ENCODE peak calls at places on chromosomes 12 and 14, in nine cellular contexts. One of them, this sample, is unnamed.

GRCh38 chr12:79858518-79858917 is 76.4 kb downstream of the PPP1R12A start:
- DNase-seq in stimulated activated effector memory CD8-positive, alpha-beta T cell treated with anti-CD3 and anti-CD28 coated beads, Interleukin-12 subunit alpha, Interleukin-12 subunit beta, amount 100 ng/mL, for 72 hours: no peak
- DNase-seq in HS-5: peak
- DNase-seq in A549: no peak
- DNase-seq in activated CD4-positive, alpha-beta memory T cell treated with anti-CD3 and anti-CD28 coated beads, Interleukin-2, amount 10 ng/mL, durations not matched to agents 7 days and 5 days: no peak
- DNase-seq in NCI-H82: no peak
- DNase-seq in stimulated activated CD8-positive, alpha-beta memory T cell treated with anti-CD3 and anti-CD28 coated beads, Interleukin-15, amount 100 ng/mL, for 1 hour: no peak
- DNase-seq in SW480: no peak
- DNase-seq in NCI-H187: no peak
- DNase-seq in this sample: peak

GRCh38 chr14:25381498-25381897 is 331.6 kb upstream of the STXBP6 start:
- DNase-seq in stimulated activated effector memory CD8-positive, alpha-beta T cell treated with anti-CD3 and anti-CD28 coated beads, Interleukin-12 subunit alpha, Interleukin-12 subunit beta, amount 100 ng/mL, for 72 hours: no peak
- DNase-seq in HS-5: no peak
- DNase-seq in A549: peak
- DNase-seq in activated CD4-positive, alpha-beta memory T cell treated with anti-CD3 and anti-CD28 coated beads, Interleukin-2, amount 10 ng/mL, durations not matched to agents 7 days and 5 days: no peak
- DNase-seq in NCI-H82: peak
- DNase-seq in stimulated activated CD8-positive, alpha-beta memory T cell treated with anti-CD3 and anti-CD28 coated beads, Interleukin-15, amount 100 ng/mL, for 1 hour: no peak
- DNase-seq in SW480: peak
- DNase-seq in NCI-H187: no peak
- DNase-seq in this sample: no peak

GRCh38 chr12:65656156-65656885 is 168.0 kb upstream of the HMGA2 start:
- DNase-seq in stimulated activated effector memory CD8-positive, alpha-beta T cell treated with anti-CD3 and anti-CD28 coated beads, Interleukin-12 subunit alpha, Interleukin-12 subunit beta, amount 100 ng/mL, for 72 hours: no peak
- DNase-seq in HS-5: no peak
- DNase-seq in A549: no peak
- DNase-seq in activated CD4-positive, alpha-beta memory T cell treated with anti-CD3 and anti-CD28 coated beads, Interleukin-2, amount 10 ng/mL, durations not matched to agents 7 days and 5 days: no peak
- DNase-seq in NCI-H82: no peak
- DNase-seq in stimulated activated CD8-positive, alpha-beta memory T cell treated with anti-CD3 and anti-CD28 coated beads, Interleukin-15, amount 100 ng/mL, for 1 hour: no peak
- DNase-seq in SW480: no peak
- DNase-seq in NCI-H187: no peak
- DNase-seq in this sample: no peak

GRCh38 chr12:11461433-11461832 is 66.1 kb upstream of the PRB2 start:
- DNase-seq in stimulated activated effector memory CD8-positive, alpha-beta T cell treated with anti-CD3 and anti-CD28 coated beads, Interleukin-12 subunit alpha, Interleukin-12 subunit beta, amount 100 ng/mL, for 72 hours: no peak
- DNase-seq in HS-5: no peak
- DNase-seq in A549: no peak
- DNase-seq in activated CD4-positive, alpha-beta memory T cell treated with anti-CD3 and anti-CD28 coated beads, Interleukin-2, amount 10 ng/mL, durations not matched to agents 7 days and 5 days: no peak
- DNase-seq in NCI-H82: no peak
- DNase-seq in stimulated activated CD8-positive, alpha-beta memory T cell treated with anti-CD3 and anti-CD28 coated beads, Interleukin-15, amount 100 ng/mL, for 1 hour: no peak
- DNase-seq in SW480: no peak
- DNase-seq in NCI-H187: no peak
- DNase-seq in this sample: no peak

GRCh38 chr12:1984759-1985158 is 19.5 kb downstream of the DCP1B start:
- DNase-seq in stimulated activated effector memory CD8-positive, alpha-beta T cell treated with anti-CD3 and anti-CD28 coated beads, Interleukin-12 subunit alpha, Interleukin-12 subunit beta, amount 100 ng/mL, for 72 hours: no peak
- DNase-seq in HS-5: no peak
- DNase-seq in A549: no peak
- DNase-seq in activated CD4-positive, alpha-beta memory T cell treated with anti-CD3 and anti-CD28 coated beads, Interleukin-2, amount 10 ng/mL, durations not matched to agents 7 days and 5 days: no peak
- DNase-seq in NCI-H82: no peak
- DNase-seq in stimulated activated CD8-positive, alpha-beta memory T cell treated with anti-CD3 and anti-CD28 coated beads, Interleukin-15, amount 100 ng/mL, for 1 hour: no peak
- DNase-seq in SW480: peak
- DNase-seq in NCI-H187: no peak
- DNase-seq in this sample: no peak

GRCh38 chr14:40164083-40164482 is 731.9 kb upstream of the FBXO33 start:
- DNase-seq in stimulated activated effector memory CD8-positive, alpha-beta T cell treated with anti-CD3 and anti-CD28 coated beads, Interleukin-12 subunit alpha, Interleukin-12 subunit beta, amount 100 ng/mL, for 72 hours: no peak
- DNase-seq in HS-5: no peak
- DNase-seq in A549: no peak
- DNase-seq in activated CD4-positive, alpha-beta memory T cell treated with anti-CD3 and anti-CD28 coated beads, Interleukin-2, amount 10 ng/mL, durations not matched to agents 7 days and 5 days: no peak
- DNase-seq in NCI-H82: peak
- DNase-seq in stimulated activated CD8-positive, alpha-beta memory T cell treated with anti-CD3 and anti-CD28 coated beads, Interleukin-15, amount 100 ng/mL, for 1 hour: no peak
- DNase-seq in SW480: no peak
- DNase-seq in NCI-H187: no peak
- DNase-seq in this sample: no peak

GRCh38 chr14:97180304-97181200 is 383.4 kb downstream of the VRK1 start:
- DNase-seq in stimulated activated effector memory CD8-positive, alpha-beta T cell treated with anti-CD3 and anti-CD28 coated beads, Interleukin-12 subunit alpha, Interleukin-12 subunit beta, amount 100 ng/mL, for 72 hours: no peak
- DNase-seq in HS-5: no peak
- DNase-seq in A549: peak
- DNase-seq in activated CD4-positive, alpha-beta memory T cell treated with anti-CD3 and anti-CD28 coated beads, Interleukin-2, amount 10 ng/mL, durations not matched to agents 7 days and 5 days: no peak
- DNase-seq in NCI-H82: no peak
- DNase-seq in stimulated activated CD8-positive, alpha-beta memory T cell treated with anti-CD3 and anti-CD28 coated beads, Interleukin-15, amount 100 ng/mL, for 1 hour: no peak
- DNase-seq in SW480: peak
- DNase-seq in NCI-H187: no peak
- DNase-seq in this sample: no peak

GRCh38 chr14:22474730-22475351 is 114.2 kb downstream of the DAD1 start:
- DNase-seq in stimulated activated effector memory CD8-positive, alpha-beta T cell treated with anti-CD3 and anti-CD28 coated beads, Interleukin-12 subunit alpha, Interleukin-12 subunit beta, amount 100 ng/mL, for 72 hours: no peak
- DNase-seq in HS-5: peak
- DNase-seq in A549: no peak
- DNase-seq in activated CD4-positive, alpha-beta memory T cell treated with anti-CD3 and anti-CD28 coated beads, Interleukin-2, amount 10 ng/mL, durations not matched to agents 7 days and 5 days: no peak
- DNase-seq in NCI-H82: no peak
- DNase-seq in stimulated activated CD8-positive, alpha-beta memory T cell treated with anti-CD3 and anti-CD28 coated beads, Interleukin-15, amount 100 ng/mL, for 1 hour: no peak
- DNase-seq in SW480: no peak
- DNase-seq in NCI-H187: no peak
- DNase-seq in this sample: no peak